ENCODE peak calls at places on chromosomes 12 and 14, in seven cellular contexts. U is tibial artery, X is body of pancreas, N is heart left ventricle, C is left ventricle myocardium inferior, D is GM06990, A is lower lobe of right lung. G is an unnamed sample. For H3K27me3, the result is how much of the 10 kb centered on the place peaks cover.

GRCh38 chr12:15208871-15209656 is 12.2 kb downstream of the RERG start:
- DNase-seq in U (no peak), X (no peak), N (no peak), C (no peak), D (no peak), A (no peak), G (no peak)

GRCh38 chr12:66165141-66165540 is 4.7 kb downstream of the TMBIM4 start:
- DNase-seq in U (no peak), X (no peak), N (no peak), C (no peak), D (no peak), A (no peak), G (no peak)

GRCh38 chr12:15854916-15855315 is 27.3 kb upstream of the STRAP start:
- DNase-seq in U (no peak), X (no peak), N (no peak), C (no peak), D (no peak), A (no peak), G (no peak)

GRCh38 chr12:126784328-126784921 is 1482.5 kb upstream of the TMEM132C start:
- DNase-seq in U (no peak), X (peak), N (peak), C (no peak), D (no peak), A (no peak), G (no peak)

GRCh38 chr14:77489051-77489450 is 9.6 kb downstream of the ISM2 start:
- DNase-seq in U (no peak), X (no peak), N (no peak), C (no peak), D (no peak), A (no peak), G (peak)

GRCh38 chr14:105474478-105475268 is at the start of gene CRIP2:
- DNase-seq in U (peak), X (no peak), N (peak), C (peak), D (no peak), A (no peak), G (no peak)

GRCh38 chr12:113314121-113314529 is 20.8 kb downstream of the SLC8B1 start:
- DNase-seq in U (no peak), X (no peak), N (no peak), C (no peak), D (no peak), A (no peak), G (no peak)

GRCh38 chr12:130076752-130077151 is 85.5 kb upstream of the FZD10 start:
- DNase-seq in U (no peak), X (no peak), N (no peak), C (no peak), D (no peak), A (no peak), G (no peak)

GRCh38 chr14:61620130-61620946 is 75.0 kb upstream of the HIF1A start:
- DNase-seq in U (no peak), X (no peak), N (no peak), C (no peak), D (no peak), A (no peak), G (no peak)

GRCh38 chr12:76820888-76821482 is 57.1 kb downstream of the ZDHHC17 start:
- DNase-seq in U (no peak), X (peak), N (no peak), C (no peak), D (no peak), A (no peak), G (no peak)

GRCh38 chr12:40034156-40034555 is 71.7 kb downstream of the SLC2A13 start:
- DNase-seq in U (no peak), X (no peak), N (no peak), C (no peak), D (no peak), A (no peak), G (no peak)

GRCh38 chr12:71220295-71220694 is 62.5 kb upstream of the TSPAN8 start:
- DNase-seq in U (no peak), X (no peak), N (peak), C (no peak), D (no peak), A (no peak), G (no peak)

GRCh38 chr12:89450922-89451321 is 73.7 kb downstream of the GALNT4 start:
- DNase-seq in U (no peak), X (no peak), N (no peak), C (no peak), D (no peak), A (no peak), G (no peak)

GRCh38 chr12:13196302-13196921 is at the start of gene EMP1:
- DNase-seq in U (peak), X (peak), N (peak), C (peak), D (peak), A (peak), G (no peak)

GRCh38 chr12:11823043-11823442 is 173.6 kb downstream of the ETV6 start:
- DNase-seq in U (no peak), X (no peak), N (no peak), C (no peak), D (no peak), A (no peak), G (no peak)

GRCh38 chr12:68792952-68793351 is 15.0 kb upstream of the MDM2 start:
- DNase-seq in U (no peak), X (no peak), N (no peak), C (no peak), D (peak), A (no peak), G (no peak)

GRCh38 chr12:117134059-117134458 is 34.8 kb upstream of the TESC start:
- DNase-seq in U (no peak), X (no peak), N (no peak), C (no peak), D (no peak), A (no peak), G (no peak)

GRCh38 chr12:108861878-108862587 is 4.7 kb upstream of the SSH1 start:
- DNase-seq in U (no peak), X (no peak), N (peak), C (peak), D (peak), A (peak), G (peak)

GRCh38 chr14:75561013-75561432 is 17.4 kb upstream of the FLVCR2 start:
- DNase-seq in U (peak), X (peak), N (peak), C (peak), D (no peak), A (peak), G (peak)

GRCh38 chr12:43675048-43675904 is 83.3 kb downstream of the PUS7L start:
- DNase-seq in U (no peak), X (no peak), N (no peak), C (no peak), D (no peak), A (peak), G (no peak)

DNA sequence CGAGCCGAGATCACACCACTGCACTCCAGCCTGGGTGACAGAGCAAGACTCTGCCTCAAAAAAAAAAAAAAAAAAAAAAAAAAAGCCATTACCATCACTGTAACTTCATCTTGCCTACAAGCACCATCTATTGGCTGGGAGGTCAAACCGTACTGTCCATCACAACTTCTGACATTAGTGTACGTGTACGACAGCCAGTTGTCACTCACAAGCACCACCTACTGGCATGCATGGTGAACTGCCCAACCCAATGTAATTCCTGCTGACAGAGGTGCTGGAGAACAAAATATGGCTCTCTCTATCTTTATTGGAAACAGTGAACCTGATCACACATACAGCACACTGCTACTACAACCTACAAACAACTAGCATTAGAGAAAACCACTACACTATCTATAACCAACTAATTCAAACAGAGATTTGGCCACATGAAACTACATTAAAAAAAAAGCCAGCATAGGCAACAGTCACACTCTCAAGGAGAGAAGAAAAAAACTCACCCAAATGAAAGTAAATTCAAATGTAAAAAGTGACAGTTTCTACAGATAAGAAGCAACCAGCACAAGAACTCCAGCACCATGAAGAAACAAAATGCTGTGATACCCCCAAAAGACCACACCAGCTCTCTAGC is 82.3 kb downstream of the PUS7L start:
- DNase-seq in U (no peak), X (no peak), N (no peak), C (no peak), D (peak), A (no peak), G (no peak)
- TF ChIP-seq CTCF in U (no peak), X (peak), N (no peak), C (peak), D (peak), A (peak), G (no peak)

DNA sequence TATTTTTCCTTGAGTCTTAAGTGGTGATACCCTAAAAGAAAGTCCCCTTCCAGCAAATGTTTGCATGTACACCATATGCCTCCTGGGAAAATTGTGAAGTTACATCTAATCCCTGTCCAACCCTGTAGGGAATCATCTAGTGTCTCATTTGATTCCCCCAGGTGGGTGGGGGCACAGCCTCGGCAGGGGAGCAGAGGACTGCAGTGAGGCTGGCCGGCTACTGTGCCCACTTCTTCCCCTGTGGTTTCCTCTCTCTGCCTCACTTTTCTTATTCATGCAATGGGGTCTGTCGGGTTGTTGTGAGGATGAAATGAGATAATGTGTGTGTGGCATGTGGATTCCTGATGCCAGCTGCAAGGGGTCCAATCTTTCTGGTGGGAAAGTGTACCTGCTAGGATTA is 6.0 kb downstream of the PAPLN start:
- DNase-seq in U (no peak), X (no peak), N (no peak), C (no peak), D (no peak), A (no peak), G (peak)
- H3K27me3 ChIP-seq in U (half or more), X (under half), N (under half), C (half or more), D (under half), A (under half), G (under half)

GRCh38 chr14:91270619-91271018 is 26.1 kb upstream of the GPR68 start:
- DNase-seq in U (no peak), X (no peak), N (no peak), C (no peak), D (no peak), A (no peak), G (no peak)
- TF ChIP-seq CTCF in U (no peak), X (no peak), N (no peak), C (no peak), D (no peak), A (no peak), G (no peak)

GRCh38 chr14:25052385-25052784 is 2.4 kb upstream of the STXBP6 start:
- DNase-seq in U (no peak), X (no peak), N (no peak), C (no peak), D (no peak), A (no peak), G (no peak)

GRCh38 chr14:25048170-25049126 is 1.5 kb downstream of the STXBP6 start:
- DNase-seq in U (no peak), X (peak), N (peak), C (peak), D (no peak), A (no peak), G (no peak)

GRCh38 chr14:25049127-25049558 is 804 bp downstream of the STXBP6 start:
- DNase-seq in U (no peak), X (peak), N (peak), C (no peak), D (no peak), A (no peak), G (no peak)

GRCh38 chr14:25049559-25050493 is at the start of gene STXBP6:
- DNase-seq in U (peak), X (peak), N (peak), C (peak), D (peak), A (peak), G (no peak)

DNA sequence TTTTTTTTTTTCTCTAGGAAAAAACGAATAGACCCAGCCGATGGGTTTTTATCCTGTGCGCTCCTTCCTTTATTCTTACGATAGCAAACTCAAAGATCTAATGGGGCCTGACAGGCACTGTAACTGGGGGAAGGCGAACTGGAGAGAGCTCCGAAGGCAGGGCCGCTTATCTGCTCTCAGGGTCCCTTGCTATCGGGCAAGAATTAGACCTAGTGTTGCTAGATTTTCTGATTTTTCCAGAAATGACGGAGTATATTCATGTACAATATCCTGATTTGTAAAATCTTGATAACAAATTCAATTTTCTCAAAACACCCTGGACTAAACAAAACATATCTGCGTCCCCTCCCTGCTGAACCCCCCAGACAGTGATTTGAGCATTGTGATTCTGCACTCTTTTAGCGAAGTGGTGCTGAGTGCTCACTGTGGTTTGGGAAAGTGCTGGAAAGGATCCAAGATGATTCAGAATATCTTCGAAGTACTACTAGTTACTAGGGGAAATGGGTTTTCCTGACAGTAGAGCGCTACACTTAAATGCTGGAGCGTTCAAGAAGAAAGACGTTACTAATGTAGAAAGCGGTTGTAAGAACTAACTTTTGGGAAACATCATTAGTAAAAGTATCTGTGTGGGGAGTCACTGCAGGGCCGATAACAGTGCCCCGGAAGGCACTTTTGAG is 685 bp upstream of the STXBP6 start:
- DNase-seq in U (no peak), X (peak), N (no peak), C (no peak), D (no peak), A (no peak), G (no peak)
- H3K27me3 ChIP-seq in U (under half), X (under half), N (under half), C (under half), D (under half), A (under half), G (half or more)

GRCh38 chr12:105252901-105253300 is 16.9 kb upstream of the APPL2 start:
- DNase-seq in U (no peak), X (no peak), N (no peak), C (no peak), D (no peak), A (no peak), G (no peak)
- TF ChIP-seq CTCF in U (no peak), X (no peak), N (no peak), C (no peak), D (no peak), A (no peak), G (no peak)

G was measured in spleen.